ENCODE peak calls at places on chromosome 6, in six cellular contexts. P is mammary epithelial cell, C is lower lobe of right lung, M is Peyer's patch, X is AG04450, Z is endothelial cell of umbilical vein. D is an unnamed sample.
A peak's percentile ranks its signal among the peaks of the same experiment; 100 is the strongest.

GRCh38 chr6:63504777-63505384 is 67.4 kb upstream of the LOC128125822 start:
- DNase-seq in P (no peak), C (no peak), M (no peak), X (no peak), Z (no peak), D (no peak)

GRCh38 chr6:126182650-126183311 is 157.1 kb upstream of the CENPW start:
- DNase-seq in P (peak; percentile 94), C (no peak), M (no peak), X (no peak), Z (no peak), D (peak; percentile 56)

GRCh38 chr6:13425971-13426931 is 61.1 kb downstream of the GFOD1 start:
- DNase-seq in P (peak; percentile 68), C (no peak), M (no peak), X (no peak), Z (no peak), D (no peak)

GRCh38 chr6:28277746-28278145 is 3.6 kb upstream of the PGBD1 start:
- DNase-seq in P (no peak), C (no peak), M (no peak), X (no peak), Z (no peak), D (no peak)

GRCh38 chr6:160987265-160987664 is 4.3 kb upstream of the MAP3K4 start:
- DNase-seq in P (no peak), C (no peak), M (no peak), X (no peak), Z (no peak), D (no peak)

GRCh38 chr6:31498748-31499147 is 803 bp downstream of the MICB start:
- DNase-seq in P (no peak), C (no peak), M (no peak), X (no peak), Z (peak; percentile 16), D (no peak)

GRCh38 chr6:137810554-137811120 is 56.4 kb upstream of the TNFAIP3 start:
- DNase-seq in P (no peak), C (no peak), M (no peak), X (no peak), Z (no peak), D (no peak)

GRCh38 chr6:158954778-158955177 is 45.2 kb downstream of the RSPH3 start:
- DNase-seq in P (no peak), C (no peak), M (no peak), X (no peak), Z (no peak), D (no peak)

GRCh38 chr6:137234505-137234863 is 15.3 kb upstream of the IFNGR1 start:
- DNase-seq in P (peak; percentile 66), C (no peak), M (peak; percentile 34), X (no peak), Z (no peak), D (no peak)

GRCh38 chr6:2862712-2863174 is 21.1 kb upstream of the SERPINB1 start:
- DNase-seq in P (no peak), C (no peak), M (peak; percentile 68), X (no peak), Z (no peak), D (peak; percentile 36)

GRCh38 chr6:157613011-157613522 is 210.0 kb upstream of the SNX9 start:
- DNase-seq in P (peak; percentile 87), C (no peak), M (no peak), X (peak; percentile 64), Z (peak; percentile 71), D (peak; percentile 87)

GRCh38 chr6:69719602-69720193 is 77.1 kb downstream of the LMBRD1 start:
- DNase-seq in P (peak; percentile 14), C (no peak), M (no peak), X (no peak), Z (peak; percentile 46), D (peak; percentile 38)

GRCh38 chr6:147001621-147002020 is 202.6 kb upstream of the STXBP5 start:
- DNase-seq in P (peak; percentile 11), C (no peak), M (no peak), X (no peak), Z (no peak), D (peak; percentile 42)

GRCh38 chr6:28880894-28881780 is 42.6 kb downstream of the TRIM27 start:
- DNase-seq in P (peak; percentile 58), C (no peak), M (peak; percentile 38), X (peak; percentile 54), Z (peak; percentile 84), D (peak; percentile 79)

GRCh38 chr6:93036835-93037234 is 382.5 kb downstream of the EPHA7 start:
- DNase-seq in P (no peak), C (no peak), M (no peak), X (no peak), Z (peak; percentile 29), D (peak; percentile 37)

GRCh38 chr6:137150072-137150471 is 23.4 kb downstream of the IL22RA2 start:
- DNase-seq in P (no peak), C (no peak), M (no peak), X (no peak), Z (no peak), D (no peak)

GRCh38 chr6:26204332-26205160 is 117.3 kb downstream of the HFE start:
- DNase-seq in P (peak; percentile 95), C (peak; percentile 90), M (peak; percentile 96), X (peak; percentile 98), Z (peak; percentile 99), D (peak; percentile 99)
- TF ChIP-seq CTCF in P (peak; percentile 11), C (peak; percentile 42), M (peak; percentile 48), X (peak; percentile 51), Z (peak; percentile 18), D (peak; percentile 44)

GRCh38 chr6:170288091-170288631 is 2.7 kb downstream of the DLL1 start:
- DNase-seq in P (no peak), C (no peak), M (no peak), X (no peak), Z (no peak), D (no peak)
- H3K4me3 ChIP-seq in P (peak overlapping the region; percentile 5), C (peak overlapping the region; percentile 84), M (peak overlapping the region; percentile 9), X (no peak overlapping the region), Z (no peak overlapping the region), D (no peak overlapping the region)

GRCh38 chr6:25138024-25138696 is 141.0 kb upstream of the CARMIL1 start:
- DNase-seq in P (peak; percentile 68), C (no peak), M (peak; percentile 72), X (peak; percentile 23), Z (peak; percentile 84), D (peak; percentile 82)
- TF ChIP-seq CTCF in P (peak; percentile 25), C (no peak), M (no peak), X (peak; percentile 45), Z (no peak), D (peak; percentile 38)

GRCh38 chr6:18122128-18123093 is at the start of gene NHLRC1:
- DNase-seq in P (peak; percentile 84), C (peak; percentile 94), M (peak; percentile 74), X (peak; percentile 67), Z (peak; percentile 92), D (peak; percentile 89)

GRCh38 chr6:18126116-18126515 is 3.6 kb upstream of the NHLRC1 start:
- DNase-seq in P (no peak), C (no peak), M (no peak), X (no peak), Z (no peak), D (peak; percentile 14)

GRCh38 chr6:18118330-18118729 is 4.1 kb downstream of the NHLRC1 start:
- DNase-seq in P (no peak), C (no peak), M (no peak), X (no peak), Z (no peak), D (no peak)

GRCh38 chr6:18119236-18119635 is 3.2 kb downstream of the NHLRC1 start:
- DNase-seq in P (no peak), C (no peak), M (no peak), X (no peak), Z (no peak), D (no peak)

DNA sequence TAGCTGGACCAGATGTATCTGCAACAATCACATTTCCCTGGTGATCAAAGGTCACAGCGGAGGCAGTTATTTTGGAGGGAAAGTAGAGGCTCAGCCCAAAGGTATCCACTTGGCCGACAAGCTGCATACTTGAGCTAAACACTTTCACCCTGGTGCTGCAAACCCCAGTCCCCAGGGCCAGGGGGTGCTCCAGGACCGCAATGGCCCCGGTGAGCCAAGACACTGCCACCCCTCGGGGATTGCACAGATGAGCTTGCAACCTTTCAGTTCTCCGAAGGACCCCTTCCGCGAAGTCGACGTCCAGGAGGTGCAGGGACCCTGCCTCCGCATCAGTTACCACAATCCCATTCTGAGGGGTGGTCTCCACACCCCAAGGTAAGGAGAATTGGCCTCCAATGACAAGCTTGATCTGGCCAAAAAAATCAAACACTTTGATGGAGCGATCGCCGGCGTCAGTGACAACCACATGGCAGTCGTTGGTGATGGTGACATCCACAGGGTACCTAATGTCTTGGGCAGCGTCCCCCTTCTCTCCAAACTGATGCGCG is 823 bp downstream of the NHLRC1 start:
- DNase-seq in P (no peak), C (peak; percentile 45), M (no peak), X (no peak), Z (no peak), D (no peak)
- H3K4me3 ChIP-seq in P (no peak overlapping the region), C (peak overlapping the region; percentile 66), M (no peak overlapping the region), X (peak overlapping the region; percentile 64), Z (peak overlapping the region; percentile 35), D (peak overlapping the region; percentile 64)

D was measured in fibroblast of villous mesenchyme.